ENCODE peak calls at places on chromosomes 16 and 17, in ten cellular contexts. One of them, this sample, is unnamed.

GRCh38 chr16:84919267-84919666 is 92.1 kb downstream of the ZDHHC7 start:
- DNase-seq in SK-N-SH: no peak
- DNase-seq in cardiac muscle cell: no peak
- DNase-seq in esophagus squamous epithelium: no peak
- DNase-seq in transverse colon: no peak
- DNase-seq in fibroblast of the aortic adventitia: no peak
- DNase-seq in GM12865: no peak
- DNase-seq in tibial nerve: no peak
- DNase-seq in right lobe of liver: no peak
- DNase-seq in nephron progenitor cell: no peak
- DNase-seq in this sample: no peak

GRCh38 chr17:75876190-75876937 is 2.0 kb downstream of the TRIM47 start:
- DNase-seq in SK-N-SH: peak
- DNase-seq in cardiac muscle cell: no peak
- DNase-seq in esophagus squamous epithelium: no peak
- DNase-seq in transverse colon: peak
- DNase-seq in fibroblast of the aortic adventitia: no peak
- DNase-seq in GM12865: peak
- DNase-seq in tibial nerve: no peak
- DNase-seq in right lobe of liver: peak
- DNase-seq in nephron progenitor cell: peak
- DNase-seq in this sample: no peak

GRCh38 chr16:87540072-87540976 is 47.5 kb upstream of the ZCCHC14 start:
- DNase-seq in SK-N-SH: no peak
- DNase-seq in cardiac muscle cell: no peak
- DNase-seq in esophagus squamous epithelium: no peak
- DNase-seq in transverse colon: no peak
- DNase-seq in fibroblast of the aortic adventitia: peak
- DNase-seq in GM12865: no peak
- DNase-seq in tibial nerve: no peak
- DNase-seq in right lobe of liver: no peak
- DNase-seq in nephron progenitor cell: peak
- DNase-seq in this sample: no peak

GRCh38 chr16:79283578-79283977 is 317.0 kb downstream of the MAF start:
- DNase-seq in SK-N-SH: no peak
- DNase-seq in cardiac muscle cell: no peak
- DNase-seq in esophagus squamous epithelium: no peak
- DNase-seq in transverse colon: peak
- DNase-seq in fibroblast of the aortic adventitia: no peak
- DNase-seq in GM12865: peak
- DNase-seq in tibial nerve: no peak
- DNase-seq in right lobe of liver: peak
- DNase-seq in nephron progenitor cell: no peak
- DNase-seq in this sample: no peak

GRCh38 chr17:35243459-35244204 is 760 bp downstream of the SLFN5 start:
- DNase-seq in SK-N-SH: peak
- DNase-seq in cardiac muscle cell: peak
- DNase-seq in esophagus squamous epithelium: no peak
- DNase-seq in transverse colon: peak
- DNase-seq in fibroblast of the aortic adventitia: peak
- DNase-seq in GM12865: peak
- DNase-seq in tibial nerve: peak
- DNase-seq in right lobe of liver: no peak
- DNase-seq in nephron progenitor cell: peak
- DNase-seq in this sample: peak

GRCh38 chr17:47324224-47325020 is 667 bp downstream of the EFCAB13 start:
- DNase-seq in SK-N-SH: no peak
- DNase-seq in cardiac muscle cell: peak
- DNase-seq in esophagus squamous epithelium: no peak
- DNase-seq in transverse colon: peak
- DNase-seq in fibroblast of the aortic adventitia: peak
- DNase-seq in GM12865: peak
- DNase-seq in tibial nerve: peak
- DNase-seq in right lobe of liver: peak
- DNase-seq in nephron progenitor cell: peak
- DNase-seq in this sample: no peak

GRCh38 chr16:3578121-3578520 is 918 bp upstream of the NLRC3 start:
- DNase-seq in SK-N-SH: no peak
- DNase-seq in cardiac muscle cell: no peak
- DNase-seq in esophagus squamous epithelium: no peak
- DNase-seq in transverse colon: peak
- DNase-seq in fibroblast of the aortic adventitia: no peak
- DNase-seq in GM12865: peak
- DNase-seq in tibial nerve: no peak
- DNase-seq in right lobe of liver: peak
- DNase-seq in nephron progenitor cell: no peak
- DNase-seq in this sample: no peak

GRCh38 chr16:59259074-59259963 is 525.2 kb upstream of the GOT2 start:
- DNase-seq in SK-N-SH: no peak
- DNase-seq in cardiac muscle cell: no peak
- DNase-seq in esophagus squamous epithelium: no peak
- DNase-seq in transverse colon: no peak
- DNase-seq in fibroblast of the aortic adventitia: no peak
- DNase-seq in GM12865: no peak
- DNase-seq in tibial nerve: no peak
- DNase-seq in right lobe of liver: no peak
- DNase-seq in nephron progenitor cell: no peak
- DNase-seq in this sample: no peak

GRCh38 chr16:67248401-67249177 is at the start of gene SLC9A5:
- DNase-seq in SK-N-SH: peak
- DNase-seq in cardiac muscle cell: peak
- DNase-seq in esophagus squamous epithelium: no peak
- DNase-seq in transverse colon: no peak
- DNase-seq in fibroblast of the aortic adventitia: no peak
- DNase-seq in GM12865: peak
- DNase-seq in tibial nerve: no peak
- DNase-seq in right lobe of liver: peak
- DNase-seq in nephron progenitor cell: peak
- DNase-seq in this sample: no peak

GRCh38 chr16:67481561-67482259 is 753 bp upstream of the ATP6V0D1 start:
- DNase-seq in SK-N-SH: peak
- DNase-seq in cardiac muscle cell: no peak
- DNase-seq in esophagus squamous epithelium: no peak
- DNase-seq in transverse colon: peak
- DNase-seq in fibroblast of the aortic adventitia: peak
- DNase-seq in GM12865: peak
- DNase-seq in tibial nerve: peak
- DNase-seq in right lobe of liver: peak
- DNase-seq in nephron progenitor cell: no peak
- DNase-seq in this sample: no peak

GRCh38 chr17:18953231-18953728 is 1.3 kb downstream of the SLC5A10 start:
- DNase-seq in SK-N-SH: no peak
- DNase-seq in cardiac muscle cell: no peak
- DNase-seq in esophagus squamous epithelium: no peak
- DNase-seq in transverse colon: no peak
- DNase-seq in fibroblast of the aortic adventitia: no peak
- DNase-seq in GM12865: no peak
- DNase-seq in tibial nerve: no peak
- DNase-seq in right lobe of liver: no peak
- DNase-seq in nephron progenitor cell: no peak
- DNase-seq in this sample: no peak

DNA sequence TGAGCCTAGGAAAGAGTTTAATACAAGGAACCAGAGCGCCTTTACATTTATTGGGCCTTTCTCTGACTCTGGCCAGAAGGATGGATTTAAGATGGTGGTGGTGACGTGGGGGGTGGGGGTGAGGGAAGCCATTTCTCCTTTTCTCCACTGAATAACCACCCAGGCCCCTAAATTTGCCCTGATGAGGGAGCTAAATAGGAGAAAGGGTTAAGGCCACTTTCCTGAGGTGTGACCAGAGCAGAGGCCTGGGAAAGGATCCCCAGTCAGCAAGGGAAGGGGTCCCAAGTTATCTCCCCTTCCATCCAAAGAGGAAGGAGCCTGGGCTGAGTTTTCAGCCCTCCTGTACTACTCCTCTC is 1.1 kb upstream of the HOXB9 start:
- DNase-seq in SK-N-SH: no peak
- DNase-seq in cardiac muscle cell: no peak
- DNase-seq in esophagus squamous epithelium: no peak
- DNase-seq in transverse colon: peak
- DNase-seq in fibroblast of the aortic adventitia: no peak
- DNase-seq in GM12865: no peak
- DNase-seq in tibial nerve: no peak
- DNase-seq in right lobe of liver: no peak
- DNase-seq in nephron progenitor cell: peak
- DNase-seq in this sample: no peak
- TF ChIP-seq CTCF in SK-N-SH: no peak
- TF ChIP-seq CTCF in cardiac muscle cell: no peak
- TF ChIP-seq CTCF in esophagus squamous epithelium: no peak
- TF ChIP-seq CTCF in transverse colon: no peak
- TF ChIP-seq CTCF in fibroblast of the aortic adventitia: no peak
- TF ChIP-seq CTCF in GM12865: no peak
- TF ChIP-seq CTCF in tibial nerve: no peak
- TF ChIP-seq CTCF in right lobe of liver: no peak
- TF ChIP-seq CTCF in nephron progenitor cell: no peak
- TF ChIP-seq CTCF in this sample: no peak

DNA sequence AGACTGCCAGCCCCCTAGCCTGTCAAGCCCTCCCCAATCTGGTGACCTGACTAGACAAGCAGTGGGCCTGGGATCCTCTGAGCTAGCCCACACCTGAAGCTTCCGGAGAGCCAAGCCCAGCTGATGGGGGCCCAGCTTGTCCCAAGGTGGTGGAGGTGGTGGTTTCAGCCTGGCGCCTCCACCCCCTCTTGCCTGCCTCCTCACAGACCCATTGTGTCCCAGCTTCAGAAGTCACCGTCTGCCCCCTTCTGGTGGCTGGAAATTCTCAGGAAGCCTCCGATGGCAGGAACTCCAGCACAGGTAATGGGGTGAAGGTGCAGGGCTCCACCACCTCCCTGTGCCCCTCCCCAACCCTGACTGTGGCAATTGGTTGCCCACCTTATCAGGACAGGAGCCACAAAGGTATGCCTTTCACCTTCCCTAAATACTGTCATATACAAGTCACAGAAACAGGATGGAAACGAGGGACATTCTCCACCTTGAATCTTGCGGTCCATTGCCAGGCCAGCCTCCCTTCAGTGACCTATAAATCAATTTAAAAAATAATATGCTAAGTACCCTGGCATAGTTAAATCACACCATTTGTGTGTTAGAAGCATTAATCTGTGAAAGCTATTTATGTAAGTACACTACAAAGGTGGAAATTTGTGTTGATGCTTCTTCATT is 66.0 kb upstream of the ZNF423 start:
- DNase-seq in SK-N-SH: peak
- DNase-seq in cardiac muscle cell: peak
- DNase-seq in esophagus squamous epithelium: no peak
- DNase-seq in transverse colon: peak
- DNase-seq in fibroblast of the aortic adventitia: peak
- DNase-seq in GM12865: peak
- DNase-seq in tibial nerve: peak
- DNase-seq in right lobe of liver: peak
- DNase-seq in nephron progenitor cell: peak
- DNase-seq in this sample: peak
- TF ChIP-seq CTCF in SK-N-SH: peak
- TF ChIP-seq CTCF in cardiac muscle cell: peak
- TF ChIP-seq CTCF in esophagus squamous epithelium: peak
- TF ChIP-seq CTCF in transverse colon: peak
- TF ChIP-seq CTCF in fibroblast of the aortic adventitia: peak
- TF ChIP-seq CTCF in GM12865: peak
- TF ChIP-seq CTCF in tibial nerve: peak
- TF ChIP-seq CTCF in right lobe of liver: peak
- TF ChIP-seq CTCF in nephron progenitor cell: peak
- TF ChIP-seq CTCF in this sample: peak

GRCh38 chr16:48317614-48318013 is 67.6 kb downstream of the SIAH1 start:
- DNase-seq in SK-N-SH: no peak
- DNase-seq in cardiac muscle cell: no peak
- DNase-seq in esophagus squamous epithelium: no peak
- DNase-seq in transverse colon: no peak
- DNase-seq in fibroblast of the aortic adventitia: peak
- DNase-seq in GM12865: peak
- DNase-seq in tibial nerve: no peak
- DNase-seq in right lobe of liver: no peak
- DNase-seq in nephron progenitor cell: no peak
- DNase-seq in this sample: no peak
- TF ChIP-seq CTCF in SK-N-SH: peak
- TF ChIP-seq CTCF in cardiac muscle cell: no peak
- TF ChIP-seq CTCF in esophagus squamous epithelium: no peak
- TF ChIP-seq CTCF in transverse colon: no peak
- TF ChIP-seq CTCF in fibroblast of the aortic adventitia: peak
- TF ChIP-seq CTCF in GM12865: no peak
- TF ChIP-seq CTCF in tibial nerve: no peak
- TF ChIP-seq CTCF in right lobe of liver: no peak
- TF ChIP-seq CTCF in nephron progenitor cell: no peak
- TF ChIP-seq CTCF in this sample: no peak

GRCh38 chr17:28191018-28191417 is 128.0 kb upstream of the TMEM97 start:
- DNase-seq in SK-N-SH: no peak
- DNase-seq in cardiac muscle cell: no peak
- DNase-seq in esophagus squamous epithelium: no peak
- DNase-seq in transverse colon: no peak
- DNase-seq in fibroblast of the aortic adventitia: no peak
- DNase-seq in GM12865: no peak
- DNase-seq in tibial nerve: no peak
- DNase-seq in right lobe of liver: no peak
- DNase-seq in nephron progenitor cell: no peak
- DNase-seq in this sample: no peak

GRCh38 chr17:28188841-28189263 is 130.1 kb upstream of the TMEM97 start:
- DNase-seq in SK-N-SH: peak
- DNase-seq in cardiac muscle cell: no peak
- DNase-seq in esophagus squamous epithelium: no peak
- DNase-seq in transverse colon: no peak
- DNase-seq in fibroblast of the aortic adventitia: no peak
- DNase-seq in GM12865: no peak
- DNase-seq in tibial nerve: no peak
- DNase-seq in right lobe of liver: no peak
- DNase-seq in nephron progenitor cell: no peak
- DNase-seq in this sample: no peak

GRCh38 chr17:28196637-28197036 is 122.4 kb upstream of the TMEM97 start:
- DNase-seq in SK-N-SH: no peak
- DNase-seq in cardiac muscle cell: no peak
- DNase-seq in esophagus squamous epithelium: no peak
- DNase-seq in transverse colon: no peak
- DNase-seq in fibroblast of the aortic adventitia: no peak
- DNase-seq in GM12865: no peak
- DNase-seq in tibial nerve: no peak
- DNase-seq in right lobe of liver: no peak
- DNase-seq in nephron progenitor cell: no peak
- DNase-seq in this sample: no peak

GRCh38 chr17:28189667-28190066 is 129.3 kb upstream of the TMEM97 start:
- DNase-seq in SK-N-SH: no peak
- DNase-seq in cardiac muscle cell: no peak
- DNase-seq in esophagus squamous epithelium: no peak
- DNase-seq in transverse colon: no peak
- DNase-seq in fibroblast of the aortic adventitia: no peak
- DNase-seq in GM12865: no peak
- DNase-seq in tibial nerve: no peak
- DNase-seq in right lobe of liver: no peak
- DNase-seq in nephron progenitor cell: no peak
- DNase-seq in this sample: no peak

DNA sequence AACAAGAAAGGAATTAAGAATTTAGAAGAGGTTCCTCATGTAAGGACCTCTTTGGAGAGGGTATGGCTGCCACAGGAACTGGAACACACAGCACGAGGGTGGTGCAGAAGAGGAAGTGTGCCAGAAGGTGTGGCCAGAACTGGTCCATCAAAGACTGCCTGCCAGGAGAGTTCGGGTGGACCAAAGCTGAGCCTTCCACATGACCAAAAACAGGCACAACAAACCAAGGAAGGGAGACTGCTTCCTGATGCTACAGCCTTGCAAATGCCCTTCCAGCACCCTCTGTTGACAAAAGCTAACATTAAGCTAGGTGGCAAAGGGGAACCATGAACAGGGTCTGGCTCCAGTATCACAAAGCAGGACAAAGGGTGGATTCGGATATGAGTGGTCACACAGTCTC is 125.8 kb upstream of the TMEM97 start:
- DNase-seq in SK-N-SH: no peak
- DNase-seq in cardiac muscle cell: no peak
- DNase-seq in esophagus squamous epithelium: no peak
- DNase-seq in transverse colon: peak
- DNase-seq in fibroblast of the aortic adventitia: no peak
- DNase-seq in GM12865: peak
- DNase-seq in tibial nerve: peak
- DNase-seq in right lobe of liver: no peak
- DNase-seq in nephron progenitor cell: no peak
- DNase-seq in this sample: no peak
- TF ChIP-seq CTCF in SK-N-SH: no peak
- TF ChIP-seq CTCF in cardiac muscle cell: no peak
- TF ChIP-seq CTCF in esophagus squamous epithelium: no peak
- TF ChIP-seq CTCF in transverse colon: no peak
- TF ChIP-seq CTCF in fibroblast of the aortic adventitia: no peak
- TF ChIP-seq CTCF in GM12865: no peak
- TF ChIP-seq CTCF in tibial nerve: no peak
- TF ChIP-seq CTCF in right lobe of liver: peak
- TF ChIP-seq CTCF in nephron progenitor cell: no peak
- TF ChIP-seq CTCF in this sample: no peak

This sample was measured in ascending aorta.